ENCODE peak calls at places on chromosomes 3 and 15, in ten cellular contexts. E is Panc1, X is transverse colon, B is breast epithelium, W is sigmoid colon, Z is stomach, J is upper lobe of left lung, N is K562, K is HCT116, F is H1. U is an unnamed sample.

GRCh38 chr3:18177271-18177670 is 247.9 kb downstream of the SATB1 start:
- DNase-seq in E (no peak), X (no peak), B (no peak), W (no peak), Z (no peak), J (no peak), N (no peak), K (no peak), F (no peak), U (no peak)

GRCh38 chr3:22091329-22091728 is 340.3 kb upstream of the ZNF385D start:
- DNase-seq in E (no peak), X (no peak), B (no peak), W (no peak), Z (no peak), J (no peak), N (no peak), K (no peak), F (no peak), U (no peak)

GRCh38 chr3:123610331-123610730 is 25.5 kb upstream of the HACD2 start:
- DNase-seq in E (no peak), X (no peak), B (no peak), W (no peak), Z (no peak), J (no peak), N (no peak), K (no peak), F (no peak), U (no peak)

GRCh38 chr3:134314588-134315285 is 59.5 kb downstream of the AMOTL2 start:
- DNase-seq in E (no peak), X (no peak), B (peak; percentile 18), W (no peak), Z (no peak), J (no peak), N (no peak), K (no peak), F (peak; percentile 51), U (peak; percentile 74)

GRCh38 chr3:188531210-188531609 is 377.3 kb downstream of the LPP start:
- DNase-seq in E (no peak), X (no peak), B (no peak), W (no peak), Z (no peak), J (no peak), N (no peak), K (no peak), F (no peak), U (no peak)

GRCh38 chr15:75425966-75426500 is 25.5 kb downstream of the SIN3A start:
- DNase-seq in E (no peak), X (no peak), B (no peak), W (no peak), Z (no peak), J (no peak), N (no peak), K (no peak), F (no peak), U (no peak)

GRCh38 chr3:9947025-9947995 is 4.9 kb downstream of the PRRT3 start:
- DNase-seq in E (no peak), X (peak; percentile 80), B (peak; percentile 47), W (peak; percentile 91), Z (peak; percentile 81), J (peak; percentile 82), N (no peak), K (peak; percentile 74), F (peak; percentile 86), U (peak; percentile 72)

GRCh38 chr3:72597043-72597442 is 251.2 kb downstream of the SHQ1 start:
- DNase-seq in E (no peak), X (no peak), B (no peak), W (no peak), Z (no peak), J (no peak), N (no peak), K (no peak), F (no peak), U (no peak)

GRCh38 chr3:152197937-152198336 is 70.8 kb upstream of the MBNL1 start:
- DNase-seq in E (no peak), X (no peak), B (no peak), W (no peak), Z (no peak), J (no peak), N (no peak), K (no peak), F (no peak), U (no peak)

GRCh38 chr3:152196782-152197181 is 71.9 kb upstream of the MBNL1 start:
- DNase-seq in E (no peak), X (no peak), B (no peak), W (no peak), Z (no peak), J (no peak), N (no peak), K (no peak), F (no peak), U (no peak)

GRCh38 chr3:152198655-152199054 is 70.1 kb upstream of the MBNL1 start:
- DNase-seq in E (no peak), X (no peak), B (no peak), W (no peak), Z (no peak), J (no peak), N (no peak), K (no peak), F (no peak), U (no peak)

GRCh38 chr3:152199069-152199838 is 69.5 kb upstream of the MBNL1 start:
- DNase-seq in E (no peak), X (no peak), B (no peak), W (no peak), Z (no peak), J (no peak), N (no peak), K (no peak), F (no peak), U (no peak)

GRCh38 chr3:152197451-152197850 is 71.3 kb upstream of the MBNL1 start:
- DNase-seq in E (no peak), X (no peak), B (no peak), W (no peak), Z (no peak), J (no peak), N (no peak), K (no peak), F (no peak), U (no peak)
- H3K4me1 ChIP-seq in E (peaks cover 5% of the 10 kb centered on the region), X (peaks cover 64% of the 10 kb centered on the region), B (no peaks in the 10 kb centered on the region), W (peaks cover 42% of the 10 kb centered on the region), Z (peaks cover 32% of the 10 kb centered on the region), J (peaks cover 14% of the 10 kb centered on the region), N (peaks cover 42% of the 10 kb centered on the region), K (no peaks in the 10 kb centered on the region), F (no peaks in the 10 kb centered on the region), U (peaks cover 19% of the 10 kb centered on the region)

DNA sequence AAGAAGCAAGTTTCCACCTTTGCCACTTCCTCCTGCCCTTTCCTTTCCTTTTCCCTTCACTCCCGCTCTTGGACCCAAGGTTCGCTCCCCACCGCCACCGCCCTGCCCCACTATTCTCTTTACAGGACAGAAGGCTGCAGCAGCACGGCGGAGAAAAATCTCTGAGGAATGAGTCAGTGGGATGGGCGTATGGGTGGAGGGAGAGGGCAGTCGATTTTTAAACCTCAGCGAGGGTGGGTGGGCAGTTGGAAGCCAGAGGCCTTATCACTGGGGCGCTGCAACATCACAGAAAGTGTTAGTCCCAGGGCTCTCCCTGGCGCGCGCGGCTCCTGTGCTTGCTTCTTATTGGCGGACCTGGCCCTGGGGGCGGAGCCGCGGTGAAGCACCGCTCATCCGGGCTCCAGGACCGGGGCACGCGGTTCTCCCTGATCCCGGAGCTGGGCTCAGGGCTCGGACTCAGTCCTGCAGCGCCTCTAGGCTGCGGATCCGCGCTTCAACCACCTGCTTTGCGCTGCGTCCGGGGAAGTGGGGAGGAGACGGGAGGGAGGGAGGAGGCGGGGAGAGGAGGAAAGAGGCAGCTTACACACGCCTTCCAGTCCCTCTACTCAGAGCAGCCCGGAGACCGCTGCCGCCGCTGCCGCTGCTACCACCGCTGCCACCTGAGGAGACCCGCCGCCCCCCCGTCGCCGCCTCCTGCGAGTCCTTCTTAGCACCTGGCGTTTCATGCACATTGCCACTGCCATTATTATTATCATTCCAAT is at the start of gene ALCAM:
- DNase-seq in E (peak; percentile 96), X (peak; percentile 93), B (peak; percentile 91), W (peak; percentile 95), Z (peak; percentile 96), J (peak; percentile 99), N (peak; percentile 14), K (peak; percentile 97), F (peak; percentile 90), U (peak; percentile 92)
- TF ChIP-seq POLR2AphosphoS5 in E (no peak), X (peak; percentile 75), B (peak; percentile 71), W (peak; percentile 79), Z (peak; percentile 69), J (no peak), N (no peak), K (peak; percentile 78), F (no peak), U (peak; percentile 12)

GRCh38 chr3:124859025-124859424 is 28.1 kb downstream of the ITGB5 start:
- DNase-seq in E (peak; percentile 60), X (no peak), B (no peak), W (peak; percentile 63), Z (no peak), J (no peak), N (no peak), K (no peak), F (no peak), U (no peak)

GRCh38 chr3:124860599-124860998 is 26.6 kb downstream of the ITGB5 start:
- DNase-seq in E (peak; percentile 91), X (peak; percentile 58), B (peak; percentile 70), W (peak; percentile 93), Z (peak; percentile 46), J (peak; percentile 56), N (no peak), K (peak; percentile 80), F (no peak), U (peak; percentile 89)

GRCh38 chr3:124858275-124858674 is 28.9 kb downstream of the ITGB5 start:
- DNase-seq in E (no peak), X (no peak), B (no peak), W (no peak), Z (no peak), J (no peak), N (no peak), K (no peak), F (no peak), U (no peak)

GRCh38 chr3:124861041-124861440 is 26.1 kb downstream of the ITGB5 start:
- DNase-seq in E (no peak), X (no peak), B (no peak), W (peak; percentile 65), Z (no peak), J (no peak), N (no peak), K (no peak), F (no peak), U (no peak)

GRCh38 chr3:124862006-124862405 is 25.2 kb downstream of the ITGB5 start:
- DNase-seq in E (no peak), X (no peak), B (no peak), W (peak; percentile 34), Z (no peak), J (no peak), N (no peak), K (no peak), F (no peak), U (no peak)
- H3K4me1 ChIP-seq in E (peaks cover 50% of the 10 kb centered on the region), X (peaks cover 33% of the 10 kb centered on the region), B (no peaks in the 10 kb centered on the region), W (peaks cover 43% of the 10 kb centered on the region), Z (peaks cover 6% of the 10 kb centered on the region), J (peaks cover 10% of the 10 kb centered on the region), N (peaks cover 3% of the 10 kb centered on the region), K (peaks cover 16% of the 10 kb centered on the region), F (peaks cover 8% of the 10 kb centered on the region), U (peaks cover 24% of the 10 kb centered on the region)

DNA sequence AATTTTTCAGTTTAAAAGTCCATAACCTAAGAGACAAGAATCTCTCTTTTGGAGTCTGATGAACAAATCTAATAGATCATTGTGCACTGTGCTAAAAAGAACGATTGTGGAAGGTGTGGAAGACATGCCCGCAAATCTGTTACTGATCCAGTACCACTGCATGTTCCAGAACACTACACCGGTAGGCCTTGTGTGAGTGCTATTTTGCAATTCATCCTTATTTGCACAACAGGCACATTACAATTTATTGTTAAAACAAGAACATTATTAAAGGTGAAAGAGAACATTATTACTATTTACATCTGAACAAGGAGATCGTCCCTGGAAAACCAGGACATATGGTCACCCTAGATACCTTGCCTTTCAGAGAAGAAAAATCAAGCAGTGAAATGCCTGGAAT is 205.7 kb upstream of the NECTIN3 start:
- DNase-seq in E (no peak), X (no peak), B (no peak), W (no peak), Z (no peak), J (no peak), N (no peak), K (no peak), F (no peak), U (no peak)
- TF ChIP-seq POLR2AphosphoS5 in E (no peak), X (no peak), B (no peak), W (no peak), Z (no peak), J (no peak), N (no peak), K (no peak), F (no peak), U (no peak)